ENCODE peak calls at places on chromosomes 2 and 18, in ten cellular contexts. One of them, this sample, is unnamed.

GRCh38 chr18:45657357-45658335 is 42.4 kb downstream of the SLC14A2 start:
- DNase-seq in GF-D8: no peak
- DNase-seq in HT1080: peak
- DNase-seq in WTC11: no peak
- DNase-seq in stimulated activated CD4-positive, alpha-beta T cell treated with anti-CD3 and anti-CD28 coated beads, Interleukin-1b, Interleukin-23, amount 100 ng/mL, for 24 hours: no peak
- DNase-seq in NCI-H774: no peak
- DNase-seq in chondrocyte: no peak
- DNase-seq in hepatocyte: no peak
- DNase-seq in stimulated activated CD8-positive, alpha-beta memory T cell treated with anti-CD3 and anti-CD28 coated beads, Interleukin-12 subunit alpha, Interleukin-12 subunit beta, amount 100 ng/mL, for 1 hour: no peak
- DNase-seq in lung: no peak
- DNase-seq in this sample: no peak

GRCh38 chr2:27888790-27889189 is 1.4 kb downstream of the RBKS start:
- DNase-seq in stimulated activated CD8-positive, alpha-beta memory T cell treated with anti-CD3 and anti-CD28 coated beads, Interleukin-12 subunit alpha, Interleukin-12 subunit beta, amount 100 ng/mL, for 1 hour: no peak
- DNase-seq in GF-D8: no peak
- DNase-seq in hepatocyte: no peak
- DNase-seq in WTC11: no peak
- DNase-seq in lung: no peak
- DNase-seq in chondrocyte: no peak
- DNase-seq in NCI-H774: no peak
- DNase-seq in stimulated activated CD4-positive, alpha-beta T cell treated with anti-CD3 and anti-CD28 coated beads, Interleukin-1b, Interleukin-23, amount 100 ng/mL, for 24 hours: no peak
- DNase-seq in HT1080: no peak
- DNase-seq in this sample: no peak

GRCh38 chr2:233386382-233387041 is 32.2 kb downstream of the DGKD start:
- DNase-seq in stimulated activated CD4-positive, alpha-beta T cell treated with anti-CD3 and anti-CD28 coated beads, Interleukin-1b, Interleukin-23, amount 100 ng/mL, for 24 hours: no peak
- DNase-seq in chondrocyte: no peak
- DNase-seq in stimulated activated CD8-positive, alpha-beta memory T cell treated with anti-CD3 and anti-CD28 coated beads, Interleukin-12 subunit alpha, Interleukin-12 subunit beta, amount 100 ng/mL, for 1 hour: no peak
- DNase-seq in HT1080: peak
- DNase-seq in GF-D8: no peak
- DNase-seq in hepatocyte: no peak
- DNase-seq in lung: no peak
- DNase-seq in WTC11: no peak
- DNase-seq in NCI-H774: no peak
- DNase-seq in this sample: no peak

GRCh38 chr18:48142353-48142752 is 211.9 kb upstream of the SMAD2 start:
- DNase-seq in chondrocyte: no peak
- DNase-seq in HT1080: no peak
- DNase-seq in lung: no peak
- DNase-seq in stimulated activated CD4-positive, alpha-beta T cell treated with anti-CD3 and anti-CD28 coated beads, Interleukin-1b, Interleukin-23, amount 100 ng/mL, for 24 hours: no peak
- DNase-seq in GF-D8: no peak
- DNase-seq in hepatocyte: no peak
- DNase-seq in stimulated activated CD8-positive, alpha-beta memory T cell treated with anti-CD3 and anti-CD28 coated beads, Interleukin-12 subunit alpha, Interleukin-12 subunit beta, amount 100 ng/mL, for 1 hour: no peak
- DNase-seq in NCI-H774: no peak
- DNase-seq in WTC11: no peak
- DNase-seq in this sample: no peak

GRCh38 chr2:33021542-33022259 is 74.9 kb downstream of the LTBP1 start:
- DNase-seq in GF-D8: no peak
- DNase-seq in chondrocyte: no peak
- DNase-seq in lung: no peak
- DNase-seq in NCI-H774: no peak
- DNase-seq in hepatocyte: no peak
- DNase-seq in WTC11: no peak
- DNase-seq in HT1080: no peak
- DNase-seq in stimulated activated CD8-positive, alpha-beta memory T cell treated with anti-CD3 and anti-CD28 coated beads, Interleukin-12 subunit alpha, Interleukin-12 subunit beta, amount 100 ng/mL, for 1 hour: no peak
- DNase-seq in stimulated activated CD4-positive, alpha-beta T cell treated with anti-CD3 and anti-CD28 coated beads, Interleukin-1b, Interleukin-23, amount 100 ng/mL, for 24 hours: no peak
- DNase-seq in this sample: no peak

GRCh38 chr2:24021122-24021998 is 11.5 kb downstream of the MFSD2B start:
- DNase-seq in stimulated activated CD8-positive, alpha-beta memory T cell treated with anti-CD3 and anti-CD28 coated beads, Interleukin-12 subunit alpha, Interleukin-12 subunit beta, amount 100 ng/mL, for 1 hour: no peak
- DNase-seq in lung: no peak
- DNase-seq in WTC11: peak
- DNase-seq in GF-D8: no peak
- DNase-seq in chondrocyte: no peak
- DNase-seq in hepatocyte: no peak
- DNase-seq in HT1080: peak
- DNase-seq in stimulated activated CD4-positive, alpha-beta T cell treated with anti-CD3 and anti-CD28 coated beads, Interleukin-1b, Interleukin-23, amount 100 ng/mL, for 24 hours: no peak
- DNase-seq in NCI-H774: no peak
- DNase-seq in this sample: no peak

GRCh38 chr2:116747103-116747502 is 1067.4 kb upstream of the DDX18 start:
- DNase-seq in lung: no peak
- DNase-seq in WTC11: no peak
- DNase-seq in stimulated activated CD4-positive, alpha-beta T cell treated with anti-CD3 and anti-CD28 coated beads, Interleukin-1b, Interleukin-23, amount 100 ng/mL, for 24 hours: no peak
- DNase-seq in NCI-H774: no peak
- DNase-seq in stimulated activated CD8-positive, alpha-beta memory T cell treated with anti-CD3 and anti-CD28 coated beads, Interleukin-12 subunit alpha, Interleukin-12 subunit beta, amount 100 ng/mL, for 1 hour: no peak
- DNase-seq in HT1080: no peak
- DNase-seq in chondrocyte: no peak
- DNase-seq in GF-D8: no peak
- DNase-seq in hepatocyte: no peak
- DNase-seq in this sample: no peak

GRCh38 chr2:69958480-69958879 is 3.0 kb downstream of the ASPRV1 start:
- DNase-seq in HT1080: no peak
- DNase-seq in hepatocyte: no peak
- DNase-seq in lung: no peak
- DNase-seq in stimulated activated CD8-positive, alpha-beta memory T cell treated with anti-CD3 and anti-CD28 coated beads, Interleukin-12 subunit alpha, Interleukin-12 subunit beta, amount 100 ng/mL, for 1 hour: no peak
- DNase-seq in chondrocyte: no peak
- DNase-seq in stimulated activated CD4-positive, alpha-beta T cell treated with anti-CD3 and anti-CD28 coated beads, Interleukin-1b, Interleukin-23, amount 100 ng/mL, for 24 hours: no peak
- DNase-seq in WTC11: no peak
- DNase-seq in NCI-H774: no peak
- DNase-seq in GF-D8: no peak
- DNase-seq in this sample: no peak

GRCh38 chr18:29644276-29644675 is 1398.3 kb downstream of the DSC3 start:
- DNase-seq in HT1080: peak
- DNase-seq in stimulated activated CD8-positive, alpha-beta memory T cell treated with anti-CD3 and anti-CD28 coated beads, Interleukin-12 subunit alpha, Interleukin-12 subunit beta, amount 100 ng/mL, for 1 hour: no peak
- DNase-seq in NCI-H774: no peak
- DNase-seq in GF-D8: no peak
- DNase-seq in chondrocyte: no peak
- DNase-seq in stimulated activated CD4-positive, alpha-beta T cell treated with anti-CD3 and anti-CD28 coated beads, Interleukin-1b, Interleukin-23, amount 100 ng/mL, for 24 hours: no peak
- DNase-seq in lung: no peak
- DNase-seq in hepatocyte: no peak
- DNase-seq in WTC11: no peak
- DNase-seq in this sample: no peak

GRCh38 chr2:73970850-73971471 is 13.7 kb upstream of the TET3 start:
- DNase-seq in hepatocyte: no peak
- DNase-seq in GF-D8: peak
- DNase-seq in stimulated activated CD4-positive, alpha-beta T cell treated with anti-CD3 and anti-CD28 coated beads, Interleukin-1b, Interleukin-23, amount 100 ng/mL, for 24 hours: no peak
- DNase-seq in NCI-H774: peak
- DNase-seq in stimulated activated CD8-positive, alpha-beta memory T cell treated with anti-CD3 and anti-CD28 coated beads, Interleukin-12 subunit alpha, Interleukin-12 subunit beta, amount 100 ng/mL, for 1 hour: no peak
- DNase-seq in chondrocyte: no peak
- DNase-seq in HT1080: peak
- DNase-seq in WTC11: peak
- DNase-seq in lung: peak
- DNase-seq in this sample: no peak

GRCh38 chr18:49757513-49758262 is 55.6 kb downstream of the ACAA2 start:
- DNase-seq in HT1080: no peak
- DNase-seq in NCI-H774: no peak
- DNase-seq in chondrocyte: no peak
- DNase-seq in stimulated activated CD8-positive, alpha-beta memory T cell treated with anti-CD3 and anti-CD28 coated beads, Interleukin-12 subunit alpha, Interleukin-12 subunit beta, amount 100 ng/mL, for 1 hour: no peak
- DNase-seq in GF-D8: no peak
- DNase-seq in lung: no peak
- DNase-seq in stimulated activated CD4-positive, alpha-beta T cell treated with anti-CD3 and anti-CD28 coated beads, Interleukin-1b, Interleukin-23, amount 100 ng/mL, for 24 hours: no peak
- DNase-seq in WTC11: peak
- DNase-seq in hepatocyte: no peak
- DNase-seq in this sample: no peak

GRCh38 chr2:207847807-207848544 is 78.3 kb upstream of the FZD5 start:
- DNase-seq in stimulated activated CD8-positive, alpha-beta memory T cell treated with anti-CD3 and anti-CD28 coated beads, Interleukin-12 subunit alpha, Interleukin-12 subunit beta, amount 100 ng/mL, for 1 hour: no peak
- DNase-seq in chondrocyte: no peak
- DNase-seq in hepatocyte: peak
- DNase-seq in WTC11: no peak
- DNase-seq in HT1080: peak
- DNase-seq in GF-D8: peak
- DNase-seq in lung: peak
- DNase-seq in NCI-H774: peak
- DNase-seq in stimulated activated CD4-positive, alpha-beta T cell treated with anti-CD3 and anti-CD28 coated beads, Interleukin-1b, Interleukin-23, amount 100 ng/mL, for 24 hours: no peak
- DNase-seq in this sample: peak

GRCh38 chr2:160157861-160158813 is 41.9 kb downstream of the ITGB6 start:
- DNase-seq in hepatocyte: peak
- DNase-seq in WTC11: no peak
- DNase-seq in HT1080: no peak
- DNase-seq in chondrocyte: no peak
- DNase-seq in stimulated activated CD4-positive, alpha-beta T cell treated with anti-CD3 and anti-CD28 coated beads, Interleukin-1b, Interleukin-23, amount 100 ng/mL, for 24 hours: no peak
- DNase-seq in GF-D8: no peak
- DNase-seq in NCI-H774: no peak
- DNase-seq in stimulated activated CD8-positive, alpha-beta memory T cell treated with anti-CD3 and anti-CD28 coated beads, Interleukin-12 subunit alpha, Interleukin-12 subunit beta, amount 100 ng/mL, for 1 hour: no peak
- DNase-seq in lung: no peak
- DNase-seq in this sample: peak

GRCh38 chr2:37753758-37754157 is 82.3 kb upstream of the CDC42EP3 start:
- DNase-seq in stimulated activated CD4-positive, alpha-beta T cell treated with anti-CD3 and anti-CD28 coated beads, Interleukin-1b, Interleukin-23, amount 100 ng/mL, for 24 hours: no peak
- DNase-seq in NCI-H774: no peak
- DNase-seq in WTC11: no peak
- DNase-seq in HT1080: no peak
- DNase-seq in chondrocyte: no peak
- DNase-seq in GF-D8: no peak
- DNase-seq in hepatocyte: no peak
- DNase-seq in lung: no peak
- DNase-seq in stimulated activated CD8-positive, alpha-beta memory T cell treated with anti-CD3 and anti-CD28 coated beads, Interleukin-12 subunit alpha, Interleukin-12 subunit beta, amount 100 ng/mL, for 1 hour: no peak
- DNase-seq in this sample: no peak

GRCh38 chr2:26298638-26299393 is 47.1 kb upstream of the SELENOI start:
- DNase-seq in chondrocyte: no peak
- DNase-seq in GF-D8: peak
- DNase-seq in HT1080: no peak
- DNase-seq in hepatocyte: peak
- DNase-seq in lung: peak
- DNase-seq in NCI-H774: no peak
- DNase-seq in stimulated activated CD4-positive, alpha-beta T cell treated with anti-CD3 and anti-CD28 coated beads, Interleukin-1b, Interleukin-23, amount 100 ng/mL, for 24 hours: no peak
- DNase-seq in stimulated activated CD8-positive, alpha-beta memory T cell treated with anti-CD3 and anti-CD28 coated beads, Interleukin-12 subunit alpha, Interleukin-12 subunit beta, amount 100 ng/mL, for 1 hour: peak
- DNase-seq in WTC11: no peak
- DNase-seq in this sample: no peak

GRCh38 chr2:224319756-224320155 is 82.2 kb downstream of the FAM124B start:
- DNase-seq in hepatocyte: no peak
- DNase-seq in NCI-H774: no peak
- DNase-seq in chondrocyte: no peak
- DNase-seq in GF-D8: no peak
- DNase-seq in stimulated activated CD8-positive, alpha-beta memory T cell treated with anti-CD3 and anti-CD28 coated beads, Interleukin-12 subunit alpha, Interleukin-12 subunit beta, amount 100 ng/mL, for 1 hour: no peak
- DNase-seq in lung: no peak
- DNase-seq in HT1080: no peak
- DNase-seq in WTC11: no peak
- DNase-seq in stimulated activated CD4-positive, alpha-beta T cell treated with anti-CD3 and anti-CD28 coated beads, Interleukin-1b, Interleukin-23, amount 100 ng/mL, for 24 hours: no peak
- DNase-seq in this sample: no peak

GRCh38 chr18:70380915-70381896 is 92.4 kb downstream of the SOCS6 start:
- DNase-seq in stimulated activated CD4-positive, alpha-beta T cell treated with anti-CD3 and anti-CD28 coated beads, Interleukin-1b, Interleukin-23, amount 100 ng/mL, for 24 hours: no peak
- DNase-seq in HT1080: no peak
- DNase-seq in GF-D8: no peak
- DNase-seq in hepatocyte: peak
- DNase-seq in stimulated activated CD8-positive, alpha-beta memory T cell treated with anti-CD3 and anti-CD28 coated beads, Interleukin-12 subunit alpha, Interleukin-12 subunit beta, amount 100 ng/mL, for 1 hour: no peak
- DNase-seq in WTC11: peak
- DNase-seq in NCI-H774: peak
- DNase-seq in chondrocyte: no peak
- DNase-seq in lung: no peak
- DNase-seq in this sample: no peak

GRCh38 chr2:75130171-75130570 is 69.1 kb downstream of the TACR1 start:
- DNase-seq in lung: no peak
- DNase-seq in hepatocyte: no peak
- DNase-seq in GF-D8: no peak
- DNase-seq in NCI-H774: no peak
- DNase-seq in chondrocyte: no peak
- DNase-seq in WTC11: no peak
- DNase-seq in HT1080: peak
- DNase-seq in stimulated activated CD4-positive, alpha-beta T cell treated with anti-CD3 and anti-CD28 coated beads, Interleukin-1b, Interleukin-23, amount 100 ng/mL, for 24 hours: no peak
- DNase-seq in stimulated activated CD8-positive, alpha-beta memory T cell treated with anti-CD3 and anti-CD28 coated beads, Interleukin-12 subunit alpha, Interleukin-12 subunit beta, amount 100 ng/mL, for 1 hour: no peak
- DNase-seq in this sample: no peak

GRCh38 chr2:107669335-107669734 is 157.4 kb upstream of the RGPD4 start:
- DNase-seq in GF-D8: no peak
- DNase-seq in NCI-H774: no peak
- DNase-seq in stimulated activated CD8-positive, alpha-beta memory T cell treated with anti-CD3 and anti-CD28 coated beads, Interleukin-12 subunit alpha, Interleukin-12 subunit beta, amount 100 ng/mL, for 1 hour: no peak
- DNase-seq in stimulated activated CD4-positive, alpha-beta T cell treated with anti-CD3 and anti-CD28 coated beads, Interleukin-1b, Interleukin-23, amount 100 ng/mL, for 24 hours: no peak
- DNase-seq in HT1080: peak
- DNase-seq in WTC11: no peak
- DNase-seq in lung: no peak
- DNase-seq in hepatocyte: no peak
- DNase-seq in chondrocyte: no peak
- DNase-seq in this sample: no peak

GRCh38 chr18:74351354-74351753 is 35.7 kb downstream of the C18orf63 start:
- DNase-seq in GF-D8: no peak
- DNase-seq in hepatocyte: no peak
- DNase-seq in lung: no peak
- DNase-seq in chondrocyte: no peak
- DNase-seq in stimulated activated CD8-positive, alpha-beta memory T cell treated with anti-CD3 and anti-CD28 coated beads, Interleukin-12 subunit alpha, Interleukin-12 subunit beta, amount 100 ng/mL, for 1 hour: no peak
- DNase-seq in WTC11: no peak
- DNase-seq in NCI-H774: no peak
- DNase-seq in stimulated activated CD4-positive, alpha-beta T cell treated with anti-CD3 and anti-CD28 coated beads, Interleukin-1b, Interleukin-23, amount 100 ng/mL, for 24 hours: no peak
- DNase-seq in HT1080: peak
- DNase-seq in this sample: no peak

GRCh38 chr2:86704482-86704971 is 15.6 kb upstream of the RMND5A start:
- DNase-seq in HT1080: peak
- DNase-seq in NCI-H774: no peak
- DNase-seq in GF-D8: no peak
- DNase-seq in chondrocyte: no peak
- DNase-seq in stimulated activated CD8-positive, alpha-beta memory T cell treated with anti-CD3 and anti-CD28 coated beads, Interleukin-12 subunit alpha, Interleukin-12 subunit beta, amount 100 ng/mL, for 1 hour: no peak
- DNase-seq in hepatocyte: peak
- DNase-seq in WTC11: no peak
- DNase-seq in lung: no peak
- DNase-seq in stimulated activated CD4-positive, alpha-beta T cell treated with anti-CD3 and anti-CD28 coated beads, Interleukin-1b, Interleukin-23, amount 100 ng/mL, for 24 hours: no peak
- DNase-seq in this sample: no peak

GRCh38 chr2:212892193-212892592 is 259.2 kb downstream of the IKZF2 start:
- DNase-seq in WTC11: peak
- DNase-seq in lung: no peak
- DNase-seq in stimulated activated CD8-positive, alpha-beta memory T cell treated with anti-CD3 and anti-CD28 coated beads, Interleukin-12 subunit alpha, Interleukin-12 subunit beta, amount 100 ng/mL, for 1 hour: no peak
- DNase-seq in GF-D8: no peak
- DNase-seq in HT1080: peak
- DNase-seq in stimulated activated CD4-positive, alpha-beta T cell treated with anti-CD3 and anti-CD28 coated beads, Interleukin-1b, Interleukin-23, amount 100 ng/mL, for 24 hours: no peak
- DNase-seq in chondrocyte: no peak
- DNase-seq in hepatocyte: peak
- DNase-seq in NCI-H774: no peak
- DNase-seq in this sample: peak

GRCh38 chr2:3789246-3789645 is 85.9 kb downstream of the DCDC2C start:
- DNase-seq in stimulated activated CD4-positive, alpha-beta T cell treated with anti-CD3 and anti-CD28 coated beads, Interleukin-1b, Interleukin-23, amount 100 ng/mL, for 24 hours: no peak
- DNase-seq in stimulated activated CD8-positive, alpha-beta memory T cell treated with anti-CD3 and anti-CD28 coated beads, Interleukin-12 subunit alpha, Interleukin-12 subunit beta, amount 100 ng/mL, for 1 hour: no peak
- DNase-seq in hepatocyte: no peak
- DNase-seq in NCI-H774: no peak
- DNase-seq in chondrocyte: no peak
- DNase-seq in GF-D8: no peak
- DNase-seq in lung: no peak
- DNase-seq in HT1080: peak
- DNase-seq in WTC11: no peak
- DNase-seq in this sample: no peak

GRCh38 chr2:20534913-20535801 is 88.3 kb downstream of the RHOB start:
- DNase-seq in stimulated activated CD4-positive, alpha-beta T cell treated with anti-CD3 and anti-CD28 coated beads, Interleukin-1b, Interleukin-23, amount 100 ng/mL, for 24 hours: no peak
- DNase-seq in WTC11: no peak
- DNase-seq in chondrocyte: no peak
- DNase-seq in GF-D8: no peak
- DNase-seq in HT1080: no peak
- DNase-seq in NCI-H774: no peak
- DNase-seq in lung: no peak
- DNase-seq in stimulated activated CD8-positive, alpha-beta memory T cell treated with anti-CD3 and anti-CD28 coated beads, Interleukin-12 subunit alpha, Interleukin-12 subunit beta, amount 100 ng/mL, for 1 hour: no peak
- DNase-seq in hepatocyte: no peak
- DNase-seq in this sample: no peak

GRCh38 chr2:20353597-20353996 is 3.0 kb upstream of the PUM2 start:
- DNase-seq in NCI-H774: peak
- DNase-seq in hepatocyte: peak
- DNase-seq in stimulated activated CD4-positive, alpha-beta T cell treated with anti-CD3 and anti-CD28 coated beads, Interleukin-1b, Interleukin-23, amount 100 ng/mL, for 24 hours: no peak
- DNase-seq in chondrocyte: no peak
- DNase-seq in lung: no peak
- DNase-seq in WTC11: no peak
- DNase-seq in GF-D8: no peak
- DNase-seq in stimulated activated CD8-positive, alpha-beta memory T cell treated with anti-CD3 and anti-CD28 coated beads, Interleukin-12 subunit alpha, Interleukin-12 subunit beta, amount 100 ng/mL, for 1 hour: no peak
- DNase-seq in HT1080: no peak
- DNase-seq in this sample: no peak

GRCh38 chr18:79483971-79484491 is 88.3 kb downstream of the NFATC1 start:
- DNase-seq in NCI-H774: no peak
- DNase-seq in stimulated activated CD8-positive, alpha-beta memory T cell treated with anti-CD3 and anti-CD28 coated beads, Interleukin-12 subunit alpha, Interleukin-12 subunit beta, amount 100 ng/mL, for 1 hour: no peak
- DNase-seq in hepatocyte: no peak
- DNase-seq in chondrocyte: peak
- DNase-seq in HT1080: no peak
- DNase-seq in lung: no peak
- DNase-seq in GF-D8: no peak
- DNase-seq in stimulated activated CD4-positive, alpha-beta T cell treated with anti-CD3 and anti-CD28 coated beads, Interleukin-1b, Interleukin-23, amount 100 ng/mL, for 24 hours: no peak
- DNase-seq in WTC11: no peak
- DNase-seq in this sample: no peak

GRCh38 chr2:13652531-13653313 is 936.0 kb downstream of the TRIB2 start:
- DNase-seq in chondrocyte: no peak
- DNase-seq in GF-D8: no peak
- DNase-seq in NCI-H774: no peak
- DNase-seq in lung: no peak
- DNase-seq in HT1080: peak
- DNase-seq in hepatocyte: no peak
- DNase-seq in stimulated activated CD4-positive, alpha-beta T cell treated with anti-CD3 and anti-CD28 coated beads, Interleukin-1b, Interleukin-23, amount 100 ng/mL, for 24 hours: no peak
- DNase-seq in stimulated activated CD8-positive, alpha-beta memory T cell treated with anti-CD3 and anti-CD28 coated beads, Interleukin-12 subunit alpha, Interleukin-12 subunit beta, amount 100 ng/mL, for 1 hour: no peak
- DNase-seq in WTC11: no peak
- DNase-seq in this sample: no peak

This sample was measured in NT2/D1.